ENCODE peak calls at places on chromosomes 1 and 21, in eight cellular contexts. U, P, K, B, V, T, W and A are unnamed samples.
A peak's percentile ranks its signal among the peaks of the same experiment; 100 is the strongest.

GRCh38 chr1:228735871-228736586 is 750 bp downstream of the RHOU start:
- DNase-seq in U (no peak), P (peak; percentile 2), K (no peak), B (peak; percentile 26), V (peak; percentile 26), T (peak; percentile 71), W (peak; percentile 41), A (peak; percentile 43)

GRCh38 chr1:245751671-245752070 is 596.9 kb downstream of the KIF26B start:
- DNase-seq in U (no peak), P (no peak), K (no peak), B (no peak), V (no peak), T (no peak), W (no peak), A (no peak)

GRCh38 chr21:44623575-44623974 is 3.3 kb upstream of the KRTAP10-9 start:
- DNase-seq in U (no peak), P (no peak), K (no peak), B (no peak), V (no peak), T (no peak), W (no peak), A (no peak)

GRCh38 chr1:49971088-49971487 is 52.7 kb downstream of the AGBL4 start:
- DNase-seq in U (no peak), P (no peak), K (no peak), B (no peak), V (no peak), T (no peak), W (no peak), A (no peak)

GRCh38 chr1:116506132-116507004 is 64.5 kb downstream of the CD58 start:
- DNase-seq in U (peak; percentile 76), P (no peak), K (peak; percentile 47), B (peak; percentile 4), V (no peak), T (no peak), W (no peak), A (no peak)

GRCh38 chr21:25911730-25912401 is 177.1 kb downstream of the GABPA start:
- DNase-seq in U (no peak), P (no peak), K (no peak), B (no peak), V (peak; percentile 71), T (no peak), W (no peak), A (no peak)

GRCh38 chr1:230494026-230494425 is 67.9 kb upstream of the PGBD5 start:
- DNase-seq in U (no peak), P (no peak), K (no peak), B (no peak), V (no peak), T (no peak), W (no peak), A (no peak)

GRCh38 chr1:228378453-228379164 is 28.0 kb downstream of the TRIM11 start:
- DNase-seq in U (peak; percentile 24), P (peak; percentile 12), K (peak; percentile 50), B (peak; percentile 70), V (peak; percentile 78), T (peak; percentile 88), W (peak; percentile 93), A (peak; percentile 49)

GRCh38 chr1:39413902-39414528 is 77.4 kb upstream of the BMP8A start:
- DNase-seq in U (no peak), P (no peak), K (no peak), B (no peak), V (no peak), T (no peak), W (no peak), A (no peak)

GRCh38 chr1:20141001-20141400 is 1.9 kb downstream of the PLA2G2F start:
- DNase-seq in U (no peak), P (no peak), K (no peak), B (no peak), V (no peak), T (no peak), W (no peak), A (no peak)

GRCh38 chr1:35564884-35565741 is 7.5 kb downstream of the NCDN start:
- DNase-seq in U (no peak), P (no peak), K (no peak), B (no peak), V (no peak), T (no peak), W (no peak), A (no peak)

GRCh38 chr1:183958958-183959357 is 78.6 kb downstream of the COLGALT2 start:
- DNase-seq in U (no peak), P (no peak), K (no peak), B (no peak), V (no peak), T (no peak), W (no peak), A (no peak)

GRCh38 chr1:19163261-19163660 is 46.8 kb downstream of the UBR4 start:
- DNase-seq in U (no peak), P (no peak), K (peak; percentile 57), B (no peak), V (no peak), T (peak; percentile 91), W (no peak), A (no peak)

GRCh38 chr1:179229214-179230140 is at the start of gene ABL2:
- DNase-seq in U (peak; percentile 52), P (peak; percentile 56), K (no peak), B (peak; percentile 47), V (peak; percentile 91), T (peak; percentile 70), W (peak; percentile 72), A (peak; percentile 28)

GRCh38 chr1:45815667-45816458 is 12.5 kb downstream of the MAST2 start:
- DNase-seq in U (no peak), P (no peak), K (no peak), B (no peak), V (no peak), T (peak; percentile 63), W (no peak), A (no peak)

GRCh38 chr1:193156826-193157142 is 29.6 kb downstream of the B3GALT2 start:
- DNase-seq in U (no peak), P (no peak), K (no peak), B (no peak), V (no peak), T (peak; percentile 18), W (no peak), A (no peak)

GRCh38 chr1:227789042-227789880 is 26.2 kb upstream of the PRSS38 start:
- DNase-seq in U (no peak), P (no peak), K (no peak), B (no peak), V (no peak), T (peak; percentile 59), W (no peak), A (no peak)